ENCODE peak calls at places on chromosome 18, in four cellular contexts. C is HepG2, H is K562, E is GM12878. N is an unnamed sample.

GRCh38 chr18:31042391-31043181 is at the start of gene DSC3:
- DNase-seq in C (no peak), E (no peak), H (no peak), N (peak)

GRCh38 chr18:36917907-36918306 is 89.0 kb downstream of the KIAA1328 start:
- DNase-seq in H (no peak), E (no peak), C (no peak), N (no peak)

GRCh38 chr18:46429649-46430224 is 227.3 kb downstream of the LOXHD1 start:
- DNase-seq in C (no peak), E (no peak), H (no peak), N (no peak)

GRCh38 chr18:51193621-51194287 is 3.7 kb downstream of the MEX3C start:
- DNase-seq in H (no peak), C (no peak), E (no peak), N (no peak)

GRCh38 chr18:10444314-10445006 is 10.0 kb upstream of the APCDD1 start:
- DNase-seq in C (no peak), E (no peak), H (no peak), N (no peak)

GRCh38 chr18:30093376-30093775 is 949.2 kb downstream of the DSC3 start:
- DNase-seq in E (no peak), H (no peak), C (no peak), N (no peak)

GRCh38 chr18:70280007-70280925 is 8.6 kb upstream of the SOCS6 start:
- DNase-seq in E (no peak), C (no peak), H (peak), N (no peak)

GRCh38 chr18:46174317-46175039 is 70.3 kb downstream of the HAUS1 start:
- DNase-seq in H (peak), E (no peak), C (no peak), N (peak)

GRCh38 chr18:48806551-48807261 is 144.1 kb downstream of the SMAD7 start:
- DNase-seq in E (no peak), C (no peak), H (no peak), N (peak)

GRCh38 chr18:63963610-63964256 is 6.1 kb upstream of the SERPINB8 start:
- DNase-seq in H (peak), C (peak), E (no peak), N (peak)

GRCh38 chr18:48864876-48865275 is 85.9 kb downstream of the SMAD7 start:
- DNase-seq in E (no peak), H (no peak), C (no peak), N (no peak)

GRCh38 chr18:11336241-11336640 is 186.9 kb upstream of the PIEZO2 start:
- DNase-seq in E (no peak), H (no peak), C (no peak), N (no peak)

GRCh38 chr18:32803571-32803970 is 30.7 kb upstream of the KLHL14 start:
- DNase-seq in C (peak), E (peak), H (no peak), N (no peak)

GRCh38 chr18:63454497-63454896 is 22.3 kb upstream of the SERPINB5 start:
- DNase-seq in H (no peak), E (no peak), C (no peak), N (no peak)

GRCh38 chr18:36297419-36298112 is at the start of gene FHOD3:
- DNase-seq in E (no peak), H (peak), C (no peak), N (peak)

GRCh38 chr18:62662799-62663173 is 52.6 kb upstream of the PHLPP1 start:
- DNase-seq in C (no peak), E (no peak), H (no peak), N (no peak)

GRCh38 chr18:8374652-8375051 is 234.6 kb upstream of the RAB12 start:
- DNase-seq in E (no peak), H (no peak), C (no peak), N (no peak)

GRCh38 chr18:33181016-33181415 is 259.5 kb downstream of the CCDC178 start:
- DNase-seq in C (no peak), E (no peak), H (no peak), N (no peak)

GRCh38 chr18:31746396-31746795 is 14.3 kb downstream of the SLC25A52 start:
- DNase-seq in E (no peak), H (no peak), C (no peak), N (no peak)

GRCh38 chr18:57780318-57781127 is 22.6 kb downstream of the ATP8B1 start:
- DNase-seq in C (no peak), E (peak), H (peak), N (no peak)

GRCh38 chr18:13369756-13370510 is 151.4 kb downstream of the LDLRAD4 start:
- DNase-seq in C (no peak), H (no peak), E (no peak), N (no peak)

GRCh38 chr18:28153485-28154065 is 23.4 kb downstream of the CDH2 start:
- DNase-seq in H (no peak), E (no peak), C (no peak), N (no peak)

GRCh38 chr18:2337552-2338141 is 233.7 kb downstream of the METTL4 start:
- DNase-seq in E (no peak), C (peak), H (peak), N (peak)

GRCh38 chr18:11005528-11005927 is 143.8 kb downstream of the PIEZO2 start:
- DNase-seq in C (peak), E (peak), H (no peak), N (no peak)

GRCh38 chr18:51651761-51652160 is 454.3 kb upstream of the MEX3C start:
- DNase-seq in E (no peak), H (no peak), C (no peak), N (no peak)

GRCh38 chr18:57352271-57352701 is at the start of gene ST8SIA3:
- DNase-seq in C (no peak), H (no peak), E (no peak), N (peak)

GRCh38 chr18:3281456-3282400 is 19.8 kb downstream of the MYL12B start:
- DNase-seq in E (no peak), H (peak), C (peak), N (no peak)

GRCh38 chr18:31679806-31680793 is 4.3 kb downstream of the B4GALT6 start:
- DNase-seq in E (no peak), H (no peak), C (no peak), N (no peak)

GRCh38 chr18:10169064-10169562 is 255.3 kb downstream of the VAPA start:
- DNase-seq in H (no peak), C (no peak), E (no peak), N (no peak)

GRCh38 chr18:48952287-48953095 is 1.7 kb upstream of the SMAD7 start:
- DNase-seq in C (no peak), H (peak), E (no peak), N (peak)

GRCh38 chr18:54607213-54607934 is 16.3 kb downstream of the DYNAP start:
- DNase-seq in E (no peak), C (peak), H (peak), N (peak)

GRCh38 chr18:64949885-64950284 is 800.9 kb upstream of the CDH7 start:
- DNase-seq in E (no peak), H (no peak), C (no peak), N (no peak)

GRCh38 chr18:58354051-58354450 is 274.8 kb downstream of the ALPK2 start:
- DNase-seq in E (no peak), H (no peak), C (no peak), N (no peak)

DNA sequence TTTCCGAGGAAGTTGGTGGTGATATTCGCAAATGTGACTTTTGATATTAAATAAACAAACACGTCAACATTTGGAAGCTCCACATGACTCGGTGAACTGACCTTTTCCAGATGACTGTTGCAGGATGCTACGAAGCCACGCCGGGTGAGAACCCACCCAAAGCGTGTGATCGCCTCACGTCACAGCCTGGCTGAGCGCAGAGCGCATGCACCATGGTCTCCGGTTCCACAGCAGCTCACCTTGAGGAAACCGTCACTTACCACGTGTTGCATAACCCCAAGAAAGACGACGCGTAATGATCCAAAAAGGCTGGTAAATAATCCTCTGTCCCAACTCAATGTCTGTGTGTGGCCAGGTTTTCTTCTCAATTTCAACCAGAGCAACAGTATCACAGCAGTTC is 64.5 kb upstream of the CTDP1 start:
- DNase-seq in C (no peak), E (no peak), H (no peak), N (no peak)
- TF ChIP-seq CREM in C (no peak), E (no peak), H (no peak), N (no peak)

GRCh38 chr18:76837071-76837470 is 14.7 kb downstream of the ZNF236 start:
- DNase-seq in H (no peak), E (no peak), C (no peak), N (no peak)

GRCh38 chr18:76839395-76839794 is 17.0 kb downstream of the ZNF236 start:
- DNase-seq in C (no peak), H (no peak), E (no peak), N (no peak)

GRCh38 chr18:76834379-76834778 is 12.0 kb downstream of the ZNF236 start:
- DNase-seq in E (no peak), C (no peak), H (peak), N (no peak)

GRCh38 chr18:76838182-76838581 is 15.8 kb downstream of the ZNF236 start:
- DNase-seq in E (no peak), C (peak), H (peak), N (no peak)

DNA sequence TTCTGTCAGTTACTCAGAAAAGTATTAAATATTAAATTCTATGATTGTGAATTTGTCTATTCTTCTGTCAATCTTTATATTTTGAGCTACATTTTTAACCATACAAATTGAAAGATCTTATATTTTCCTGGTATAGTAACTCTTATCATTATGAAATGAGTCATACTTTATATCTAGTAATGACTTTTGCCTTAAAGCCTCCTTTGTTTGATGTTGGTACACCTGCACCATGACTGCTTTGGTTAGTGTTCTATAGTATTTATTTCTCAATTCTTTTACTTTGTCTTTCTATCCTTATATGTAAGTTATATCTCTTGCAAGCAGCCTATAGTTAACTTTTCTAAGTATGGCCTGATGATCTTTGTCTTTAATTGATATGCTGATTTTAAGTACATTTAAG is 13.0 kb downstream of the ZNF236 start:
- DNase-seq in C (no peak), E (no peak), H (no peak), N (no peak)
- TF ChIP-seq CBFB in C (no peak), E (no peak), H (no peak), N (no peak)

DNA sequence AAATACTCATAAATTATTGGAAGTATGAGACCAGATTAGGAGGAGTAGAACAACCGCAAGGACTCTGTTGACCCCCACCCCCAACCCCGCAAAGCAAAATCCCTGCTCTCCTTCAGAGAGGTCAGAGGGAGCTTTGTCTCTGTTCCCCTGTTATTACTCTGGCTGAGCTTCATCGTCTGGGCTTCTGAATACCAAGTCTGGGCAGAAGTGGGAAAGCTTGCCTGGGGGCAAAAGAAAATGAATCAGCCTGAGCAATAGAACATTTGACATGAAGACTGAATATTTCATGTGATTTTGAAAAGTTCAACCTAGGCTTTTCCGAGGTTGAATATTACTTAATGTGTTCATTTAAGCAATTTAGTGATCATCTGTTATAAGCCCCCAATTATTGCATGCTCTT is 114.6 kb upstream of the ARHGAP28 start:
- DNase-seq in C (no peak), H (no peak), E (no peak), N (no peak)
- TF ChIP-seq CREM in C (no peak), H (no peak), E (no peak), N (no peak)

GRCh38 chr18:26547302-26548143 is 830 bp downstream of the KCTD1 start:
- DNase-seq in H (no peak), E (no peak), C (no peak), N (peak)

GRCh38 chr18:26548144-26549102 is at the start of gene KCTD1:
- DNase-seq in H (no peak), E (no peak), C (peak), N (peak)

GRCh38 chr18:26551217-26551708 is 2.9 kb upstream of the KCTD1 start:
- DNase-seq in C (no peak), E (no peak), H (no peak), N (no peak)

GRCh38 chr18:26549486-26550435 is 1.4 kb upstream of the KCTD1 start:
- DNase-seq in E (no peak), C (peak), H (no peak), N (peak)

DNA sequence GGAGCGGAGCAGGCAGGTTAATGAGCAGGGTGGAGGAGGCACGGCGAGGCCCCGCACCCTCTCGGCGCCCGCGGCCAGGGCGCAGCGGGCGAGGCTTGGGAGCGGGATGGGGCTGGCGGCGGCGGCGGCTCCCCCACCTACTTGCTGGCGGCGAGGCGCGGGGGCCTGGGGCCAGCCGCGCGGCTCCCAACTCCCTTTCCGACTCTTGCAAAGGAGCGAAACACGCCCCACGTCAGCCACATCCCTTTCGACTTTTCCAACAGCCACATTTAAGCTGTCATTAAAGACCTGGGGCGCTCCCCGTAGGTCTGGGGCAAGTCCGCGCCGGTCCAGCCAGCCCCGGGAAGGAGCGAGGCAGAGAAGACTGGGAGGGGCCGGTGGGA is 741 bp upstream of the KCTD1 start:
- DNase-seq in E (no peak), C (no peak), H (no peak), N (no peak)
- TF ChIP-seq CBFB in E (no peak), C (no peak), H (no peak), N (no peak)

GRCh38 chr18:74342416-74343043 is 26.9 kb downstream of the C18orf63 start:
- DNase-seq in C (peak), H (peak), E (no peak), N (no peak)
- TF ChIP-seq CREM in C (no peak), H (no peak), E (no peak), N (no peak)

DNA sequence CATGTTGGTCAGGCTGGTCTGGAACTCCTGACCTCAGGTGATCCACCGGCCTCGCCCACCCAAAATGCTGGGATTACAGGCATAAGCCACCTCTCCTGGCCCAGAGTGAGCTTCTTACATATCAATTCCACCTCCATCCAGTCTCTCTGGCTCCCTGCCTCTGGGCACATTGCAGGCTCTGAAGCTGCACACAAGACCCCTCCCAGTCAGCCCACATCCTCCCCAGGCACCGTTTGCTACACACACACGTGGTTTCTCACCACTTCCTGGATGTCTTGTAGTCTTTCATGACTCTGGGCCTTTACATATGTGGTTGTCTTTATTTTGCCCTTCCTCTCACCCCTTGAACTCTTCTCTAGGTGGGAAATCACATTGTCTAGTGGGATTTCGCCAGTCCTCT is 64.0 kb upstream of the CABLES1 start:
- DNase-seq in E (peak), C (no peak), H (no peak), N (no peak)
- TF ChIP-seq CBFB in E (no peak), C (no peak), H (no peak), N (no peak)

N was measured in WTC11.